ENCODE peak calls at places on chromosomes 2 and 18, in eight cellular contexts. H, Z, B, A, L, T, M and K are unnamed samples.

GRCh38 chr2:100818003-100818605 is 1.8 kb upstream of the NPAS2 start:
- DNase-seq in H (no peak), Z (no peak), B (no peak), A (no peak), L (peak; percentile 82), T (peak; percentile 33), M (no peak), K (peak; percentile 78)

GRCh38 chr2:105387225-105387624 is 11.6 kb downstream of the FHL2 start:
- DNase-seq in H (no peak), Z (no peak), B (no peak), A (no peak), L (no peak), T (no peak), M (peak; percentile 43), K (peak; percentile 45)

GRCh38 chr18:13500891-13501887 is 225.2 kb downstream of the FAM210A start:
- DNase-seq in H (no peak), Z (peak; percentile 57), B (peak; percentile 51), A (no peak), L (peak; percentile 52), T (peak; percentile 54), M (peak; percentile 68), K (peak; percentile 59)

GRCh38 chr2:59589881-59590280 is 963.6 kb downstream of the BCL11A start:
- DNase-seq in H (no peak), Z (no peak), B (no peak), A (no peak), L (no peak), T (no peak), M (no peak), K (no peak)

GRCh38 chr2:46991985-46992384 is 76.4 kb upstream of the MCFD2 start:
- DNase-seq in H (no peak), Z (no peak), B (no peak), A (no peak), L (no peak), T (no peak), M (no peak), K (no peak)

GRCh38 chr18:48947583-48947982 is 3.2 kb downstream of the SMAD7 start:
- DNase-seq in H (no peak), Z (no peak), B (peak; percentile 48), A (no peak), L (peak; percentile 54), T (no peak), M (peak; percentile 66), K (peak; percentile 39)

GRCh38 chr2:65164379-65165023 is 34.6 kb upstream of the RAB1A start:
- DNase-seq in H (no peak), Z (peak; percentile 27), B (no peak), A (no peak), L (no peak), T (no peak), M (no peak), K (peak; percentile 36)

GRCh38 chr2:43531251-43531650 is 64.6 kb downstream of the THADA start:
- DNase-seq in H (no peak), Z (no peak), B (no peak), A (no peak), L (no peak), T (no peak), M (no peak), K (no peak)

GRCh38 chr18:41347057-41347456 is 608.0 kb upstream of the PIK3C3 start:
- DNase-seq in H (peak; percentile 81), Z (no peak), B (no peak), A (no peak), L (no peak), T (no peak), M (no peak), K (peak; percentile 73)

GRCh38 chr2:64367444-64367843 is 86.5 kb upstream of the LGALSL start:
- DNase-seq in H (no peak), Z (no peak), B (no peak), A (no peak), L (no peak), T (no peak), M (no peak), K (no peak)

GRCh38 chr18:48017625-48018024 is 87.2 kb upstream of the SMAD2 start:
- DNase-seq in H (no peak), Z (no peak), B (peak; percentile 13), A (no peak), L (no peak), T (peak; percentile 79), M (peak; percentile 65), K (peak; percentile 74)

GRCh38 chr2:54444503-54444902 is 11.6 kb upstream of the SPTBN1 start:
- DNase-seq in H (no peak), Z (no peak), B (no peak), A (no peak), L (no peak), T (no peak), M (no peak), K (no peak)

GRCh38 chr2:112737544-112738232 is 16.9 kb downstream of the NT5DC4 start:
- DNase-seq in H (no peak), Z (no peak), B (no peak), A (no peak), L (no peak), T (no peak), M (no peak), K (no peak)

GRCh38 chr2:119049968-119050657 is 108.1 kb downstream of the MARCO start:
- DNase-seq in H (no peak), Z (no peak), B (no peak), A (peak; percentile 12), L (no peak), T (no peak), M (no peak), K (peak; percentile 20)

GRCh38 chr2:125526093-125526492 is 1129.9 kb upstream of the GYPC start:
- DNase-seq in H (no peak), Z (no peak), B (no peak), A (no peak), L (no peak), T (no peak), M (no peak), K (no peak)

GRCh38 chr2:11155326-11156059 is at the start of gene SLC66A3:
- DNase-seq in H (peak; percentile 71), Z (peak; percentile 79), B (no peak), A (peak; percentile 97), L (peak; percentile 90), T (peak; percentile 81), M (peak; percentile 38), K (peak; percentile 80)

GRCh38 chr18:7459851-7460774 is 107.0 kb upstream of the PTPRM start:
- DNase-seq in H (no peak), Z (no peak), B (no peak), A (peak; percentile 18), L (no peak), T (no peak), M (no peak), K (no peak)
- H3K4me3 ChIP-seq in H (peak overlapping the region; percentile 5), Z (peak overlapping the region; percentile 32), B (no peak overlapping the region), A (no peak overlapping the region), L (peak overlapping the region; percentile 22), T (peak overlapping the region; percentile 13), M (no peak overlapping the region), K (no peak overlapping the region)

GRCh38 chr2:19120941-19121750 is 237.3 kb downstream of the OSR1 start:
- DNase-seq in H (no peak), Z (no peak), B (no peak), A (no peak), L (peak; percentile 98), T (peak; percentile 90), M (peak; percentile 6), K (peak; percentile 96)
- TF ChIP-seq CTCF in H (no peak), Z (no peak), B (no peak), A (no peak), L (no peak), T (no peak), M (no peak), K (peak; percentile 4)

GRCh38 chr2:85578243-85579180 is 1.1 kb downstream of the VAMP8 start:
- DNase-seq in H (no peak), Z (peak; percentile 73), B (peak; percentile 63), A (no peak), L (no peak), T (no peak), M (peak; percentile 39), K (no peak)
- H3K4me3 ChIP-seq in H (no peak overlapping the region), Z (peak overlapping the region; percentile 27), B (peak overlapping the region; percentile 60), A (no peak overlapping the region), L (peak overlapping the region; percentile 82), T (no peak overlapping the region), M (no peak overlapping the region), K (no peak overlapping the region)

GRCh38 chr2:232478571-232479340 is 8.9 kb downstream of the ECEL1 start:
- DNase-seq in H (no peak), Z (no peak), B (no peak), A (no peak), L (no peak), T (no peak), M (no peak), K (no peak)

GRCh38 chr2:232480201-232481190 is 7.1 kb downstream of the ECEL1 start:
- DNase-seq in H (no peak), Z (no peak), B (no peak), A (no peak), L (no peak), T (no peak), M (no peak), K (no peak)

GRCh38 chr2:232481322-232482140 is 6.1 kb downstream of the ECEL1 start:
- DNase-seq in H (no peak), Z (no peak), B (no peak), A (no peak), L (no peak), T (no peak), M (no peak), K (no peak)

GRCh38 chr2:232477751-232478510 is 9.7 kb downstream of the ECEL1 start:
- DNase-seq in H (no peak), Z (no peak), B (no peak), A (no peak), L (no peak), T (no peak), M (no peak), K (no peak)

GRCh38 chr2:232479341-232480200 is 8.1 kb downstream of the ECEL1 start:
- DNase-seq in H (no peak), Z (no peak), B (no peak), A (no peak), L (no peak), T (no peak), M (no peak), K (no peak)
- TF ChIP-seq CTCF in H (no peak), Z (no peak), B (no peak), A (no peak), L (no peak), T (no peak), M (no peak), K (no peak)

GRCh38 chr2:231687961-231688360 is 20.4 kb upstream of the PTMA start:
- DNase-seq in H (no peak), Z (no peak), B (no peak), A (no peak), L (no peak), T (no peak), M (no peak), K (no peak)
- H3K4me3 ChIP-seq in H (no peak overlapping the region), Z (no peak overlapping the region), B (no peak overlapping the region), A (peak overlapping the region; percentile 40), L (no peak overlapping the region), T (no peak overlapping the region), M (no peak overlapping the region), K (no peak overlapping the region)

GRCh38 chr2:164954954-164955701 is at the start of gene SLC38A11:
- DNase-seq in H (no peak), Z (no peak), B (peak; percentile 42), A (no peak), L (peak; percentile 20), T (peak; percentile 19), M (peak; percentile 21), K (peak; percentile 5)
- TF ChIP-seq CTCF in H (peak; percentile 10), Z (no peak), B (no peak), A (no peak), L (no peak), T (no peak), M (no peak), K (peak; percentile 23)